ENCODE peak calls at places on chromosomes 12 and 14, in seven cellular contexts. C, D, Q, M, V, A and T are unnamed samples.

GRCh38 chr12:119627686-119628085 is 34.1 kb downstream of the TMEM233 start:
- DNase-seq in M (no peak), Q (no peak), D (no peak), C (no peak), V (no peak), A (no peak), T (no peak)

GRCh38 chr14:77470192-77470870 is 12.4 kb downstream of the AHSA1 start:
- DNase-seq in M (no peak), A (no peak), D (no peak), Q (no peak), C (no peak), V (no peak), T (no peak)

GRCh38 chr14:87148655-87149054 is 844.3 kb downstream of the GALC start:
- DNase-seq in D (no peak), M (no peak), Q (no peak), A (peak; percentile 59), C (no peak), V (no peak), T (no peak)

GRCh38 chr12:1474567-1475153 is 119.7 kb downstream of the FBXL14 start:
- DNase-seq in V (no peak), M (peak; percentile 66), Q (peak; percentile 16), C (no peak), D (no peak), A (peak; percentile 93), T (peak; percentile 90)

GRCh38 chr14:63361790-63362189 is 43.1 kb upstream of the GPHB5 start:
- DNase-seq in C (no peak), M (no peak), D (no peak), A (no peak), V (no peak), Q (no peak), T (no peak)

GRCh38 chr12:93827179-93827578 is 150.0 kb downstream of the CRADD start:
- DNase-seq in A (no peak), M (no peak), D (no peak), V (no peak), C (no peak), Q (no peak), T (no peak)

GRCh38 chr12:53103860-53104305 is 597 bp downstream of the SOAT2 start:
- DNase-seq in A (no peak), V (peak; percentile 25), M (no peak), Q (no peak), D (no peak), C (no peak), T (no peak)

GRCh38 chr12:122104844-122105243 is 26.3 kb downstream of the MLXIP start:
- DNase-seq in V (no peak), M (no peak), Q (no peak), D (no peak), C (no peak), A (no peak), T (no peak)

GRCh38 chr12:38555620-38556596 is 239.3 kb downstream of the ALG10B start:
- DNase-seq in Q (no peak), A (no peak), V (no peak), C (no peak), D (no peak), M (no peak), T (no peak)

GRCh38 chr12:58530421-58531067 is 389.8 kb downstream of the LRIG3 start:
- DNase-seq in C (no peak), Q (no peak), V (no peak), M (peak; percentile 44), D (no peak), A (peak; percentile 94), T (peak; percentile 47)

GRCh38 chr12:65464930-65465329 is 186.4 kb downstream of the MSRB3 start:
- DNase-seq in Q (no peak), V (no peak), A (peak; percentile 90), C (no peak), M (peak; percentile 77), D (no peak), T (peak; percentile 73)

GRCh38 chr14:59055439-59056045 is 132.9 kb upstream of the DAAM1 start:
- DNase-seq in M (peak; percentile 35), Q (peak; percentile 43), V (peak; percentile 10), A (peak; percentile 23), D (no peak), C (peak; percentile 50), T (peak; percentile 6)

GRCh38 chr12:57221169-57221917 is 4.7 kb downstream of the NXPH4 start:
- DNase-seq in A (no peak), Q (no peak), D (no peak), C (no peak), M (no peak), V (no peak), T (no peak)

GRCh38 chr12:121538699-121539061 is 42.1 kb downstream of the KDM2B start:
- DNase-seq in D (no peak), V (no peak), A (peak; percentile 7), M (no peak), Q (no peak), C (peak; percentile 33), T (peak; percentile 74)

GRCh38 chr12:70739741-70740140 is 102.5 kb upstream of the PTPRB start:
- DNase-seq in A (no peak), Q (no peak), V (no peak), C (no peak), D (no peak), M (no peak), T (no peak)

GRCh38 chr12:5391638-5392037 is 40.3 kb upstream of the NTF3 start:
- DNase-seq in M (no peak), Q (no peak), A (peak; percentile 12), C (no peak), V (no peak), D (no peak), T (no peak)